ENCODE peak calls at places on chromosomes 4 and X, in four cellular contexts. Y, A, B and I are unnamed samples.

GRCh38 chr4:139710073-139710472 is 44.5 kb downstream of the MGST2 start:
- DNase-seq in B (no peak), Y (no peak), A (no peak), I (no peak)

GRCh38 chr4:86117781-86118302 is 242.0 kb downstream of the MAPK10 start:
- DNase-seq in B (no peak), Y (no peak), A (peak), I (no peak)

GRCh38 chrX:38819163-38819562 is 17.9 kb downstream of the MID1IP1 start:
- DNase-seq in B (no peak), A (no peak), Y (no peak), I (no peak)

GRCh38 chrX:15675490-15675921 is 10.9 kb upstream of the CLTRN start:
- DNase-seq in B (peak), Y (peak), A (peak), I (no peak)

GRCh38 chr4:154189346-154189745 is 302.3 kb downstream of the DCHS2 start:
- DNase-seq in A (no peak), B (no peak), Y (no peak), I (no peak)

GRCh38 chrX:103063918-103064434 is at the start of gene BEX1:
- DNase-seq in Y (no peak), A (no peak), B (no peak), I (no peak)

GRCh38 chr4:41396869-41397268 is 140.1 kb downstream of the UCHL1 start:
- DNase-seq in Y (no peak), A (no peak), B (no peak), I (no peak)

GRCh38 chr4:147749811-147750321 is 18.0 kb downstream of the ARHGAP10 start:
- DNase-seq in B (no peak), Y (peak), A (no peak), I (no peak)

GRCh38 chr4:8524595-8525382 is 55.4 kb upstream of the GPR78 start:
- DNase-seq in B (no peak), Y (no peak), A (no peak), I (no peak)

GRCh38 chrX:116317409-116317808 is 119.0 kb upstream of the SLC6A14 start:
- DNase-seq in Y (no peak), B (no peak), A (no peak), I (no peak)

GRCh38 chr4:166501941-166502382 is 628.9 kb downstream of the TLL1 start:
- DNase-seq in B (no peak), Y (peak), A (no peak), I (no peak)

GRCh38 chrX:23248187-23248586 is 86.5 kb upstream of the PTCHD1 start:
- DNase-seq in A (no peak), Y (no peak), B (no peak), I (no peak)

GRCh38 chrX:41381685-41382084 is 47.7 kb downstream of the DDX3X start:
- DNase-seq in Y (no peak), B (no peak), A (peak), I (no peak)

GRCh38 chr4:173318648-173319211 is 15.4 kb downstream of the HMGB2 start:
- DNase-seq in Y (no peak), A (no peak), B (no peak), I (no peak)

GRCh38 chr4:42150653-42151567 is 1.5 kb downstream of the BEND4 start:
- DNase-seq in Y (peak), A (no peak), B (no peak), I (no peak)

GRCh38 chrX:50684871-50685270 is 129.1 kb downstream of the SHROOM4 start:
- DNase-seq in B (no peak), A (no peak), Y (no peak), I (no peak)

GRCh38 chrX:50677789-50678188 is 136.2 kb downstream of the SHROOM4 start:
- DNase-seq in A (no peak), B (no peak), Y (no peak), I (no peak)

GRCh38 chrX:50680990-50681389 is 133.0 kb downstream of the SHROOM4 start:
- DNase-seq in B (no peak), A (no peak), Y (no peak), I (no peak)
- TF ChIP-seq CTCF in B (no peak), A (peak), Y (no peak), I (no peak)

GRCh38 chr4:102730968-102731533 is 29.7 kb downstream of the MANBA start:
- DNase-seq in Y (no peak), A (no peak), B (no peak), I (no peak)
- TF ChIP-seq CTCF in Y (no peak), A (peak), B (no peak), I (no peak)

GRCh38 chrX:68498508-68499379 is at the start of gene YIPF6:
- DNase-seq in B (peak), Y (peak), A (no peak), I (peak)
- TF ChIP-seq CTCF in B (no peak), Y (no peak), A (no peak), I (no peak)

GRCh38 chr4:156961241-156962068 is 10.1 kb downstream of the PDGFC start:
- DNase-seq in B (no peak), Y (no peak), A (no peak), I (no peak)
- TF ChIP-seq CTCF in B (no peak), Y (no peak), A (no peak), I (no peak)